ENCODE peak calls at places on chromosomes 13 and 19, in nine cellular contexts. One of them, this sample, is unnamed.
A peak's percentile ranks its signal among the peaks of the same experiment; 100 is the strongest.

GRCh38 chr13:87777395-87777794 is 106.2 kb downstream of the SLITRK5 start:
- DNase-seq in fibroblast of mammary gland: no peak
- DNase-seq in stromal cell of bone marrow: no peak
- DNase-seq in fibroblast of lung: peak; percentile 31
- DNase-seq in progenitor cell of endocrine pancreas: no peak
- DNase-seq in NCI-H1694: no peak
- DNase-seq in stimulated activated naive CD8-positive, alpha-beta T cell treated with anti-CD3 and anti-CD28 coated beads, Interleukin-15, amount 100 ng/mL, for 72 hours: no peak
- DNase-seq in nephron progenitor cell: no peak
- DNase-seq in NCI-H2107: no peak
- DNase-seq in this sample: peak; percentile 61

GRCh38 chr13:46121597-46122163 is 16.8 kb upstream of the CPB2 start:
- DNase-seq in NCI-H2107: no peak
- DNase-seq in stromal cell of bone marrow: no peak
- DNase-seq in stimulated activated naive CD8-positive, alpha-beta T cell treated with anti-CD3 and anti-CD28 coated beads, Interleukin-15, amount 100 ng/mL, for 72 hours: no peak
- DNase-seq in nephron progenitor cell: no peak
- DNase-seq in fibroblast of lung: no peak
- DNase-seq in progenitor cell of endocrine pancreas: no peak
- DNase-seq in fibroblast of mammary gland: no peak
- DNase-seq in NCI-H1694: no peak
- DNase-seq in this sample: no peak

GRCh38 chr19:56643460-56643763 is 453 bp downstream of the SMIM17 start:
- DNase-seq in progenitor cell of endocrine pancreas: no peak
- DNase-seq in NCI-H2107: no peak
- DNase-seq in nephron progenitor cell: no peak
- DNase-seq in stimulated activated naive CD8-positive, alpha-beta T cell treated with anti-CD3 and anti-CD28 coated beads, Interleukin-15, amount 100 ng/mL, for 72 hours: no peak
- DNase-seq in stromal cell of bone marrow: no peak
- DNase-seq in fibroblast of lung: no peak
- DNase-seq in fibroblast of mammary gland: no peak
- DNase-seq in NCI-H1694: no peak
- DNase-seq in this sample: no peak

GRCh38 chr13:92137519-92137918 is 739.1 kb downstream of the GPC5 start:
- DNase-seq in fibroblast of mammary gland: peak; percentile 3
- DNase-seq in nephron progenitor cell: peak; percentile 29
- DNase-seq in NCI-H2107: no peak
- DNase-seq in fibroblast of lung: peak; percentile 5
- DNase-seq in stimulated activated naive CD8-positive, alpha-beta T cell treated with anti-CD3 and anti-CD28 coated beads, Interleukin-15, amount 100 ng/mL, for 72 hours: no peak
- DNase-seq in stromal cell of bone marrow: no peak
- DNase-seq in NCI-H1694: no peak
- DNase-seq in progenitor cell of endocrine pancreas: no peak
- DNase-seq in this sample: peak; percentile 84

GRCh38 chr13:37481858-37482227 is 116.7 kb downstream of the POSTN start:
- DNase-seq in NCI-H2107: no peak
- DNase-seq in nephron progenitor cell: no peak
- DNase-seq in progenitor cell of endocrine pancreas: no peak
- DNase-seq in fibroblast of lung: no peak
- DNase-seq in fibroblast of mammary gland: no peak
- DNase-seq in stromal cell of bone marrow: no peak
- DNase-seq in NCI-H1694: no peak
- DNase-seq in stimulated activated naive CD8-positive, alpha-beta T cell treated with anti-CD3 and anti-CD28 coated beads, Interleukin-15, amount 100 ng/mL, for 72 hours: no peak
- DNase-seq in this sample: peak; percentile 65

GRCh38 chr13:21219044-21219381 is 42.6 kb downstream of the MRPL57 start:
- DNase-seq in NCI-H2107: no peak
- DNase-seq in fibroblast of mammary gland: no peak
- DNase-seq in stromal cell of bone marrow: no peak
- DNase-seq in fibroblast of lung: no peak
- DNase-seq in stimulated activated naive CD8-positive, alpha-beta T cell treated with anti-CD3 and anti-CD28 coated beads, Interleukin-15, amount 100 ng/mL, for 72 hours: no peak
- DNase-seq in NCI-H1694: no peak
- DNase-seq in progenitor cell of endocrine pancreas: no peak
- DNase-seq in nephron progenitor cell: no peak
- DNase-seq in this sample: no peak

GRCh38 chr19:850221-850978 is 1.7 kb upstream of the ELANE start:
- DNase-seq in NCI-H2107: no peak
- DNase-seq in fibroblast of lung: peak; percentile 99
- DNase-seq in stromal cell of bone marrow: peak; percentile 85
- DNase-seq in fibroblast of mammary gland: peak; percentile 94
- DNase-seq in nephron progenitor cell: no peak
- DNase-seq in progenitor cell of endocrine pancreas: no peak
- DNase-seq in stimulated activated naive CD8-positive, alpha-beta T cell treated with anti-CD3 and anti-CD28 coated beads, Interleukin-15, amount 100 ng/mL, for 72 hours: no peak
- DNase-seq in NCI-H1694: no peak
- DNase-seq in this sample: peak; percentile 85

GRCh38 chr19:35797663-35798062 is 15.0 kb downstream of the PRODH2 start:
- DNase-seq in NCI-H1694: no peak
- DNase-seq in NCI-H2107: no peak
- DNase-seq in fibroblast of mammary gland: no peak
- DNase-seq in progenitor cell of endocrine pancreas: no peak
- DNase-seq in stromal cell of bone marrow: no peak
- DNase-seq in nephron progenitor cell: peak; percentile 38
- DNase-seq in fibroblast of lung: no peak
- DNase-seq in stimulated activated naive CD8-positive, alpha-beta T cell treated with anti-CD3 and anti-CD28 coated beads, Interleukin-15, amount 100 ng/mL, for 72 hours: no peak
- DNase-seq in this sample: no peak

GRCh38 chr19:58577581-58578429 is 4.7 kb upstream of the MZF1 start:
- DNase-seq in stromal cell of bone marrow: no peak
- DNase-seq in NCI-H1694: no peak
- DNase-seq in stimulated activated naive CD8-positive, alpha-beta T cell treated with anti-CD3 and anti-CD28 coated beads, Interleukin-15, amount 100 ng/mL, for 72 hours: no peak
- DNase-seq in fibroblast of lung: no peak
- DNase-seq in nephron progenitor cell: no peak
- DNase-seq in fibroblast of mammary gland: no peak
- DNase-seq in progenitor cell of endocrine pancreas: peak; percentile 6
- DNase-seq in NCI-H2107: no peak
- DNase-seq in this sample: no peak

GRCh38 chr13:75512253-75512652 is 25.4 kb downstream of the COMMD6 start:
- DNase-seq in NCI-H2107: no peak
- DNase-seq in NCI-H1694: no peak
- DNase-seq in stromal cell of bone marrow: no peak
- DNase-seq in fibroblast of mammary gland: no peak
- DNase-seq in stimulated activated naive CD8-positive, alpha-beta T cell treated with anti-CD3 and anti-CD28 coated beads, Interleukin-15, amount 100 ng/mL, for 72 hours: no peak
- DNase-seq in fibroblast of lung: no peak
- DNase-seq in nephron progenitor cell: no peak
- DNase-seq in progenitor cell of endocrine pancreas: no peak
- DNase-seq in this sample: no peak

GRCh38 chr13:106522898-106523525 is 12.4 kb downstream of the EFNB2 start:
- DNase-seq in fibroblast of mammary gland: no peak
- DNase-seq in fibroblast of lung: no peak
- DNase-seq in NCI-H2107: no peak
- DNase-seq in nephron progenitor cell: no peak
- DNase-seq in stromal cell of bone marrow: no peak
- DNase-seq in stimulated activated naive CD8-positive, alpha-beta T cell treated with anti-CD3 and anti-CD28 coated beads, Interleukin-15, amount 100 ng/mL, for 72 hours: no peak
- DNase-seq in NCI-H1694: no peak
- DNase-seq in progenitor cell of endocrine pancreas: no peak
- DNase-seq in this sample: peak; percentile 63